ENCODE peak calls at places on chromosomes 2 and 18, in ten cellular contexts. U, X, K, P, G, I, Y, L, B and C are unnamed samples.
A peak's percentile ranks its signal among the peaks of the same experiment; 100 is the strongest.

GRCh38 chr2:111135910-111136297 is 15.2 kb downstream of the BCL2L11 start:
- DNase-seq in U (no peak), X (no peak), B (no peak), Y (peak; percentile 24), K (peak; percentile 24), P (no peak), L (no peak), I (no peak), G (peak; percentile 27), C (no peak)

GRCh38 chr18:44733069-44733753 is 52.5 kb downstream of the SETBP1 start:
- DNase-seq in U (peak; percentile 11), Y (no peak), G (no peak), B (no peak), I (no peak), L (no peak), X (no peak), P (no peak), K (no peak), C (no peak)

GRCh38 chr2:21404827-21405625 is 281.3 kb downstream of the TDRD15 start:
- DNase-seq in L (no peak), K (no peak), B (no peak), P (no peak), U (no peak), X (no peak), G (no peak), I (no peak), Y (no peak), C (no peak)

GRCh38 chr18:41875094-41875780 is 79.8 kb upstream of the PIK3C3 start:
- DNase-seq in I (no peak), P (no peak), K (no peak), B (no peak), Y (no peak), X (no peak), U (no peak), L (no peak), G (no peak), C (no peak)

GRCh38 chr2:17386771-17387170 is 131.5 kb downstream of the RAD51AP2 start:
- DNase-seq in U (no peak), X (no peak), L (no peak), G (no peak), B (no peak), I (no peak), P (no peak), K (no peak), Y (no peak), C (no peak)

GRCh38 chr18:3447035-3447894 is 2.7 kb upstream of the TGIF1 start:
- DNase-seq in P (peak; percentile 83), I (peak; percentile 37), G (peak; percentile 54), X (peak; percentile 61), L (peak; percentile 82), K (peak; percentile 68), B (no peak), U (peak; percentile 74), Y (peak; percentile 56), C (no peak)

GRCh38 chr18:23593720-23594119 is 7.4 kb upstream of the NPC1 start:
- DNase-seq in X (no peak), G (no peak), I (no peak), K (no peak), B (no peak), U (peak; percentile 72), Y (no peak), L (no peak), P (no peak), C (no peak)

GRCh38 chr2:202541137-202541536 is 93.6 kb upstream of the FAM117B start:
- DNase-seq in K (no peak), L (no peak), Y (no peak), P (no peak), U (peak; percentile 23), X (no peak), G (no peak), B (no peak), I (peak; percentile 34), C (no peak)

GRCh38 chr2:23541453-23542334 is 156.7 kb downstream of the KLHL29 start:
- DNase-seq in K (no peak), P (no peak), U (no peak), I (no peak), Y (no peak), L (peak; percentile 85), B (no peak), G (no peak), X (no peak), C (no peak)

GRCh38 chr2:161775971-161776370 is 151.8 kb downstream of the SLC4A10 start:
- DNase-seq in G (no peak), P (no peak), B (no peak), U (no peak), Y (no peak), K (no peak), X (no peak), I (no peak), L (no peak), C (no peak)

GRCh38 chr2:240412975-240413812 is 22.3 kb upstream of the GPC1 start:
- DNase-seq in Y (no peak), X (no peak), I (peak; percentile 16), K (peak; percentile 16), P (no peak), L (peak; percentile 56), B (no peak), G (peak; percentile 17), U (no peak), C (no peak)

GRCh38 chr18:12884521-12885323 is 685 bp upstream of the PTPN2 start:
- DNase-seq in U (peak; percentile 45), I (no peak), L (no peak), P (no peak), Y (no peak), X (no peak), B (no peak), G (no peak), K (no peak), C (no peak)

GRCh38 chr2:85878719-85879390 is 9.9 kb downstream of the ST3GAL5 start:
- DNase-seq in Y (no peak), P (no peak), K (no peak), X (no peak), G (no peak), L (no peak), I (no peak), B (no peak), U (peak; percentile 58), C (no peak)

GRCh38 chr2:232292395-232293154 is 86.0 kb upstream of the ALPP start:
- DNase-seq in K (peak; percentile 58), G (peak; percentile 59), I (peak; percentile 72), X (peak; percentile 75), L (no peak), U (peak; percentile 57), Y (no peak), P (peak; percentile 84), B (no peak), C (peak; percentile 20)

GRCh38 chr18:68186039-68186438 is 528.9 kb downstream of the TMX3 start:
- DNase-seq in Y (no peak), L (no peak), P (no peak), B (no peak), U (no peak), X (no peak), K (no peak), G (no peak), I (no peak), C (no peak)

GRCh38 chr2:120354935-120355845 is 9.3 kb downstream of the INHBB start:
- DNase-seq in B (no peak), Y (no peak), K (no peak), G (no peak), I (no peak), U (no peak), P (no peak), X (no peak), L (no peak), C (no peak)

GRCh38 chr2:37671013-37671815 is at the start of gene CDC42EP3:
- DNase-seq in K (peak; percentile 86), P (peak; percentile 94), X (peak; percentile 81), Y (peak; percentile 43), U (peak; percentile 48), B (peak; percentile 74), I (peak; percentile 80), G (peak; percentile 84), L (peak; percentile 78), C (no peak)

GRCh38 chr2:30040147-30040546 is 106.7 kb upstream of the YPEL5 start:
- DNase-seq in G (no peak), L (no peak), Y (no peak), X (no peak), U (no peak), I (no peak), P (no peak), K (no peak), B (no peak), C (no peak)

GRCh38 chr2:70828914-70829824 is 6.4 kb downstream of the CD207 start:
- DNase-seq in U (peak; percentile 91), X (no peak), P (no peak), B (no peak), G (no peak), I (no peak), Y (no peak), K (no peak), L (no peak), C (no peak)

GRCh38 chr18:70333757-70334156 is 44.9 kb downstream of the SOCS6 start:
- DNase-seq in G (peak; percentile 69), P (no peak), U (no peak), Y (no peak), K (no peak), B (no peak), X (no peak), I (no peak), L (no peak), C (no peak)
- TF ChIP-seq POLR2AphosphoS5 in G (no peak), P (no peak), U (no peak), Y (no peak), K (no peak), B (no peak), X (no peak), I (no peak), L (no peak), C (no peak)

GRCh38 chr2:234665304-234665703 is 168.4 kb upstream of the ARL4C start:
- DNase-seq in L (no peak), G (no peak), I (no peak), U (no peak), B (no peak), X (no peak), K (no peak), Y (no peak), P (no peak), C (no peak)
- H3K9me3 ChIP-seq in L (no peaks in the 10 kb centered on the region), G (no peaks in the 10 kb centered on the region), I (peaks cover 7% of the 10 kb centered on the region), U (no peaks in the 10 kb centered on the region), B (no peaks in the 10 kb centered on the region), X (no peaks in the 10 kb centered on the region), K (no peaks in the 10 kb centered on the region), Y (no peaks in the 10 kb centered on the region), P (peaks cover 27% of the 10 kb centered on the region), C (no peaks in the 10 kb centered on the region)

GRCh38 chr2:201260302-201260800 is at the start of gene CASP8:
- DNase-seq in P (peak; percentile 88), I (peak; percentile 50), L (no peak), U (no peak), X (peak; percentile 62), Y (no peak), K (no peak), G (peak; percentile 78), B (no peak), C (no peak)
- TF ChIP-seq POLR2AphosphoS5 in P (peak; percentile 71), I (no peak), L (no peak), U (no peak), X (peak; percentile 71), Y (no peak), K (no peak), G (peak; percentile 79), B (no peak), C (peak; percentile 9)

GRCh38 chr2:163236553-163236952 is 398.0 kb upstream of the KCNH7 start:
- DNase-seq in I (no peak), L (no peak), G (no peak), P (no peak), Y (no peak), K (no peak), X (no peak), B (no peak), U (no peak), C (no peak)
- H3K9me3 ChIP-seq in I (peaks cover 4% of the 10 kb centered on the region), L (no peaks in the 10 kb centered on the region), G (peaks cover 6% of the 10 kb centered on the region), P (peaks cover 54% of the 10 kb centered on the region), Y (peaks cover 3% of the 10 kb centered on the region), K (peaks cover 3% of the 10 kb centered on the region), X (peaks cover 8% of the 10 kb centered on the region), B (no peaks in the 10 kb centered on the region), U (no peaks in the 10 kb centered on the region), C (no peaks in the 10 kb centered on the region)